ENCODE peak calls at places on chromosomes 5 and 9, in nine cellular contexts. I, C, B, X, J, O, Z, H and R are unnamed samples.

GRCh38 chr9:97506264-97506663 is 4.8 kb downstream of the TMOD1 start:
- DNase-seq in I (no peak), C (no peak), B (no peak), X (no peak), J (no peak), O (no peak), Z (no peak), H (no peak), R (no peak)

GRCh38 chr5:141992349-141992963 is 20.4 kb downstream of the GNPDA1 start:
- DNase-seq in I (peak), C (peak), B (peak), X (peak), J (peak), O (peak), Z (peak), H (peak), R (peak)

GRCh38 chr5:3179220-3179619 is 416.4 kb upstream of the IRX1 start:
- DNase-seq in I (no peak), C (no peak), B (no peak), X (no peak), J (no peak), O (no peak), Z (no peak), H (no peak), R (no peak)

GRCh38 chr5:135045488-135045887 is 11.5 kb upstream of the PITX1 start:
- DNase-seq in I (no peak), C (no peak), B (no peak), X (no peak), J (no peak), O (no peak), Z (no peak), H (no peak), R (no peak)

GRCh38 chr5:57316798-57317327 is 143.0 kb downstream of the GPBP1 start:
- DNase-seq in I (peak), C (no peak), B (no peak), X (no peak), J (no peak), O (no peak), Z (peak), H (no peak), R (peak)

GRCh38 chr5:178489281-178489976 is 100.8 kb downstream of the COL23A1 start:
- DNase-seq in I (no peak), C (no peak), B (no peak), X (peak), J (no peak), O (no peak), Z (no peak), H (no peak), R (no peak)

GRCh38 chr9:78235296-78235770 is 542 bp upstream of the CEP78 start:
- DNase-seq in I (peak), C (no peak), B (no peak), X (no peak), J (no peak), O (no peak), Z (no peak), H (no peak), R (no peak)

GRCh38 chr9:120974181-120974580 is 47.6 kb upstream of the TRAF1 start:
- DNase-seq in I (peak), C (no peak), B (no peak), X (no peak), J (no peak), O (no peak), Z (no peak), H (no peak), R (no peak)

GRCh38 chr9:109506097-109506712 is 8.1 kb upstream of the PTPN3 start:
- DNase-seq in I (no peak), C (no peak), B (no peak), X (no peak), J (no peak), O (no peak), Z (no peak), H (no peak), R (no peak)

GRCh38 chr9:109307380-109308240 is 13.2 kb downstream of the EPB41L4B start:
- DNase-seq in I (no peak), C (no peak), B (peak), X (no peak), J (no peak), O (no peak), Z (no peak), H (no peak), R (no peak)

GRCh38 chr9:81690251-81690851 is 1.0 kb upstream of the TLE1 start:
- DNase-seq in I (peak), C (no peak), B (no peak), X (peak), J (no peak), O (peak), Z (peak), H (no peak), R (no peak)

GRCh38 chr5:174414315-174414710 is 310.1 kb upstream of the MSX2 start:
- DNase-seq in I (no peak), C (no peak), B (no peak), X (no peak), J (no peak), O (no peak), Z (no peak), H (no peak), R (no peak)

GRCh38 chr9:36980148-36980974 is 53.7 kb downstream of the PAX5 start:
- DNase-seq in I (no peak), C (no peak), B (peak), X (no peak), J (no peak), O (peak), Z (no peak), H (no peak), R (peak)

GRCh38 chr9:134868751-134869553 is 11.7 kb upstream of the FCN2 start:
- DNase-seq in I (no peak), C (no peak), B (no peak), X (no peak), J (no peak), O (no peak), Z (peak), H (no peak), R (no peak)

GRCh38 chr5:42949348-42950090 is 90.6 kb downstream of the ANXA2R start:
- DNase-seq in I (peak), C (no peak), B (no peak), X (peak), J (peak), O (peak), Z (peak), H (no peak), R (no peak)

GRCh38 chr5:151087475-151087874 is 6.6 kb upstream of the TNIP1 start:
- DNase-seq in I (no peak), C (no peak), B (no peak), X (no peak), J (no peak), O (no peak), Z (no peak), H (no peak), R (no peak)

GRCh38 chr5:40679998-40680681 is 425 bp downstream of the PTGER4 start:
- DNase-seq in I (no peak), C (no peak), B (no peak), X (peak), J (peak), O (peak), Z (peak), H (peak), R (no peak)

GRCh38 chr5:172941067-172941516 is 18.1 kb upstream of the RPL26L1 start:
- DNase-seq in I (peak), C (no peak), B (no peak), X (no peak), J (no peak), O (no peak), Z (no peak), H (no peak), R (peak)

GRCh38 chr9:107542401-107542800 is 52.8 kb upstream of the KLF4 start:
- DNase-seq in I (peak), C (no peak), B (no peak), X (no peak), J (no peak), O (no peak), Z (no peak), H (no peak), R (no peak)

GRCh38 chr5:33969572-33970452 is 14.7 kb downstream of the SLC45A2 start:
- DNase-seq in I (peak), C (no peak), B (peak), X (no peak), J (no peak), O (peak), Z (no peak), H (no peak), R (peak)

GRCh38 chr9:71814226-71814625 is 45.9 kb upstream of the CEMIP2 start:
- DNase-seq in I (peak), C (no peak), B (no peak), X (no peak), J (no peak), O (no peak), Z (no peak), H (no peak), R (no peak)

GRCh38 chr9:80952523-80952922 is 736.8 kb downstream of the TLE1 start:
- DNase-seq in I (no peak), C (no peak), B (no peak), X (no peak), J (no peak), O (peak), Z (no peak), H (no peak), R (no peak)

GRCh38 chr5:35041251-35041650 is 6.5 kb downstream of the AGXT2 start:
- DNase-seq in I (peak), C (no peak), B (no peak), X (no peak), J (no peak), O (no peak), Z (no peak), H (no peak), R (peak)

GRCh38 chr5:174558190-174558589 is 166.2 kb upstream of the MSX2 start:
- DNase-seq in I (no peak), C (no peak), B (no peak), X (no peak), J (no peak), O (no peak), Z (no peak), H (no peak), R (no peak)

GRCh38 chr5:10898489-10898888 is 137.5 kb upstream of the DAP start:
- DNase-seq in I (no peak), C (no peak), B (no peak), X (no peak), J (no peak), O (no peak), Z (no peak), H (no peak), R (no peak)

GRCh38 chr5:61231813-61232212 is 69.5 kb upstream of the SMIM15 start:
- DNase-seq in I (no peak), C (no peak), B (no peak), X (no peak), J (no peak), O (no peak), Z (no peak), H (no peak), R (no peak)

GRCh38 chr9:129307227-129307970 is 129.3 kb upstream of the IER5L start:
- DNase-seq in I (no peak), C (no peak), B (no peak), X (no peak), J (no peak), O (no peak), Z (peak), H (no peak), R (no peak)

GRCh38 chr5:125011982-125012381 is 265.5 kb upstream of the ZNF608 start:
- DNase-seq in I (no peak), C (no peak), B (no peak), X (no peak), J (no peak), O (peak), Z (no peak), H (no peak), R (no peak)

GRCh38 chr9:106284300-106284699 is 578.7 kb upstream of the ZNF462 start:
- DNase-seq in I (no peak), C (no peak), B (peak), X (no peak), J (no peak), O (no peak), Z (no peak), H (no peak), R (no peak)

GRCh38 chr5:43049216-43049615 is 9.1 kb upstream of the ANXA2R start:
- DNase-seq in I (no peak), C (no peak), B (no peak), X (no peak), J (no peak), O (no peak), Z (no peak), H (no peak), R (no peak)

GRCh38 chr5:170095687-170096086 is 10.0 kb upstream of the FOXI1 start:
- DNase-seq in I (no peak), C (no peak), B (no peak), X (no peak), J (no peak), O (no peak), Z (no peak), H (no peak), R (no peak)

GRCh38 chr9:87236546-87236945 is 261.1 kb upstream of the DAPK1 start:
- DNase-seq in I (no peak), C (no peak), B (no peak), X (no peak), J (no peak), O (no peak), Z (no peak), H (no peak), R (no peak)

GRCh38 chr5:83436276-83436675 is 35.3 kb upstream of the VCAN start:
- DNase-seq in I (no peak), C (no peak), B (no peak), X (no peak), J (no peak), O (no peak), Z (no peak), H (no peak), R (no peak)

GRCh38 chr5:61082516-61083280 is 79.6 kb downstream of the SMIM15 start:
- DNase-seq in I (peak), C (no peak), B (no peak), X (no peak), J (no peak), O (no peak), Z (no peak), H (no peak), R (peak)